ENCODE peak calls at places on chromosomes 13 and 19, in seven cellular contexts. G, T, R, C, A, D and S are unnamed samples.

GRCh38 chr19:39212377-39212742 is 8.3 kb upstream of the SYCN start:
- DNase-seq in T (peak; percentile 49), D (peak; percentile 20), R (no peak), G (no peak), C (peak; percentile 40), A (peak; percentile 40), S (peak; percentile 77)

GRCh38 chr19:22604571-22605274 is 29.4 kb upstream of the ZNF492 start:
- DNase-seq in T (no peak), G (no peak), D (no peak), A (no peak), R (no peak), C (no peak), S (no peak)

GRCh38 chr13:99385161-99385560 is 78.0 kb upstream of the GPR183 start:
- DNase-seq in A (no peak), G (no peak), C (no peak), R (no peak), T (no peak), D (no peak), S (no peak)

GRCh38 chr19:35828694-35829301 is 16.2 kb upstream of the PRODH2 start:
- DNase-seq in A (no peak), D (peak; percentile 43), G (peak; percentile 43), T (no peak), C (peak; percentile 30), R (peak; percentile 45), S (no peak)

GRCh38 chr13:95106562-95106961 is 194.7 kb downstream of the ABCC4 start:
- DNase-seq in C (no peak), R (no peak), D (no peak), A (no peak), T (no peak), G (no peak), S (no peak)

GRCh38 chr13:111610879-111611278 is 290.4 kb downstream of the TEX29 start:
- DNase-seq in D (no peak), T (no peak), A (no peak), G (no peak), C (no peak), R (no peak), S (no peak)

GRCh38 chr13:76872686-76873085 is 13.5 kb downstream of the KCTD12 start:
- DNase-seq in G (no peak), C (no peak), R (no peak), D (no peak), A (no peak), T (no peak), S (no peak)

GRCh38 chr13:114101325-114101821 is 31.1 kb downstream of the RASA3 start:
- DNase-seq in R (no peak), T (no peak), D (peak; percentile 42), G (peak; percentile 32), A (no peak), C (no peak), S (peak; percentile 68)

GRCh38 chr13:40973409-40973808 is 45.7 kb downstream of the ELF1 start:
- DNase-seq in G (no peak), D (no peak), C (no peak), T (no peak), A (no peak), R (no peak), S (no peak)

GRCh38 chr13:40969169-40969901 is 49.8 kb downstream of the ELF1 start:
- DNase-seq in T (no peak), D (no peak), A (no peak), R (no peak), G (no peak), C (no peak), S (no peak)

GRCh38 chr13:40968416-40969000 is 50.6 kb downstream of the ELF1 start:
- DNase-seq in C (no peak), D (no peak), T (no peak), A (no peak), G (no peak), R (no peak), S (no peak)

GRCh38 chr13:40970803-40971202 is 48.3 kb downstream of the ELF1 start:
- DNase-seq in R (no peak), A (no peak), C (no peak), D (no peak), T (no peak), G (no peak), S (no peak)

GRCh38 chr13:40971321-40971720 is 47.8 kb downstream of the ELF1 start:
- DNase-seq in A (no peak), R (no peak), C (no peak), G (no peak), T (no peak), D (no peak), S (no peak)
- H3K4me1 ChIP-seq in A (peaks cover 36% of the 10 kb centered on the region), R (peaks cover 8% of the 10 kb centered on the region), C (peaks cover 32% of the 10 kb centered on the region), G (peaks cover 5% of the 10 kb centered on the region), T (peaks cover 97% of the 10 kb centered on the region), D (peaks cover 90% of the 10 kb centered on the region), S (peaks cover 100% of the 10 kb centered on the region)

GRCh38 chr13:102441085-102441484 is 39.2 kb upstream of the FGF14 start:
- DNase-seq in A (no peak), T (no peak), R (no peak), D (no peak), G (no peak), C (no peak), S (no peak)
- H3K27ac ChIP-seq in A (no peak overlapping the region), T (no peak overlapping the region), R (no peak overlapping the region), D (no peak overlapping the region), G (no peak overlapping the region), C (no peak overlapping the region), S (no peak overlapping the region)

GRCh38 chr19:32397736-32398135 is 7.8 kb upstream of the DPY19L3 start:
- DNase-seq in T (no peak), G (no peak), A (no peak), R (peak; percentile 26), D (no peak), C (no peak), S (no peak)

GRCh38 chr19:32392946-32393345 is 12.6 kb upstream of the DPY19L3 start:
- DNase-seq in R (no peak), C (peak; percentile 75), G (no peak), T (no peak), D (no peak), A (no peak), S (no peak)

GRCh38 chr19:32401992-32402391 is 3.6 kb upstream of the DPY19L3 start:
- DNase-seq in R (no peak), G (no peak), D (no peak), C (no peak), A (no peak), T (no peak), S (no peak)

GRCh38 chr19:32392142-32392541 is 13.4 kb upstream of the DPY19L3 start:
- DNase-seq in G (no peak), T (no peak), A (no peak), C (no peak), D (no peak), R (no peak), S (no peak)

GRCh38 chr19:32396046-32396652 is 9.4 kb upstream of the DPY19L3 start:
- DNase-seq in C (no peak), D (peak; percentile 24), T (no peak), G (no peak), A (no peak), R (peak; percentile 44), S (no peak)
- H3K4me1 ChIP-seq in C (no peaks in the 10 kb centered on the region), D (no peaks in the 10 kb centered on the region), T (no peaks in the 10 kb centered on the region), G (no peaks in the 10 kb centered on the region), A (no peaks in the 10 kb centered on the region), R (peaks cover 6% of the 10 kb centered on the region), S (no peaks in the 10 kb centered on the region)

DNA sequence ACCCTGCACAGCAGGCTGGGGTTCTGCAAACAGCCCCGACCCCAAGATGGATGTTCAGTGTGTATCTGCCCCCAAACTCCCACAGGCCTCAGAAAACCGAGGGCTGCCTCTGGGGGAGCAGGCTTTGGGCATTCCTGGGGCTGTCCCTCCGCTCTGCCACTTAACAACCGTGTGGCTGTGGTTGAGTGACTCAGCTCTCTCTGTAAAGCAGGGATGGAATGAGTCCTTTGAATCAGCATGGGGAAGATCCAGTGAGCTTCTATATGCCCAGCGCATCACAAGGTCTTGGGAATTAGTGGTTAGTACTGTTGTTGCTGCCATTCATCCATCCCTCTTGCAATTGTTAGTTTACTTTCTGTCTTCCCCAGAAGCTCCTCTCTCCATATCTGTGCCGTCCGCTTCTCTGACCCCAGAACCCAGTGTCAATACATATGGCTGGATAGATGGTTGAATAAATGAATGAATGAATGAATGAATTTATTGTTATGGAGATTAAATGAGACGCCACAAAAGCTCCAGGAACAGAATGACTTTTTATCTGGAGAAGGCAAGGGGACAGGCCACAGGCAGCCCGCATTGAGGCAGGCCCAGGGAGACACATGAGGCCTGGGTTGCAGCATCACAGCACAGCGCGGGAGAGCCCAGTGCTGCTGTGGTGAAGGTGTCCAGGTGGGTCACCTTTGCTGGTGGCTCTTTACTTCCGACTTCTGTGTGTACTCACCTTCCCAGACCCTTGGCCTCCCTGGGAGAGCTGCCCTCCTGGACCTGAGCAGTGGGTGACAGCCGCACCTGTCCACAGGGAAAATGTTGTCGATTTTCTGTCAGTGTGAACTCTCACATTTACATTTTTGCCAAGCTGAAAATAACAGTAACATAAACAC is 89.3 kb downstream of the RGCC start:
- DNase-seq in T (no peak), R (peak; percentile 94), C (no peak), G (no peak), D (no peak), A (no peak), S (no peak)
- H3K27ac ChIP-seq in T (no peak overlapping the region), R (no peak overlapping the region), C (no peak overlapping the region), G (peak overlapping the region; percentile 37), D (no peak overlapping the region), A (no peak overlapping the region), S (no peak overlapping the region)

GRCh38 chr13:39362652-39363390 is 240.2 kb downstream of the LHFPL6 start:
- DNase-seq in T (no peak), C (no peak), G (no peak), A (no peak), R (peak; percentile 61), D (no peak), S (no peak)

GRCh38 chr13:39369161-39369890 is 233.7 kb downstream of the LHFPL6 start:
- DNase-seq in G (no peak), T (no peak), A (no peak), R (no peak), C (no peak), D (no peak), S (no peak)

GRCh38 chr13:39363393-39363792 is 239.6 kb downstream of the LHFPL6 start:
- DNase-seq in C (no peak), T (no peak), A (no peak), D (no peak), R (no peak), G (no peak), S (no peak)

GRCh38 chr13:39364797-39365468 is 238.1 kb downstream of the LHFPL6 start:
- DNase-seq in D (no peak), G (no peak), A (no peak), C (no peak), T (no peak), R (peak; percentile 76), S (no peak)

DNA sequence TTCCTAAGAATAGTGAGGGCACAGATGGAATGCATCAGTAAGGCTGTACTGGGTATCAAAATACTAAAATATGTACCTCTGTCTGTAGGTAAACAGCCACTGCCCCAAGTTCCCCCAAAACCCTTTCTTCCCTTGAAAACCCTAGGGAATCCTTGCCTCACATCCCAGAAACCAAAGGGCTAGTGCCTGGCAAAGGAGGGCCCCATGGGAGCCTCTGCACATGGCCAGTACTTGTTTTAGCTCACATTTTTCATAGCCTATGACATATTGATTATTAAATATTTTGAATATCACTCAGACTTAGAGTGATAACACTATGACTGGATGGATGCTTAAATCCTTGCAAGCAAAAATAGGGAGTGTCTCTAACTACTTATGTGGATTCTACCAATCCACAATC is 237.1 kb downstream of the LHFPL6 start:
- DNase-seq in T (no peak), R (no peak), C (no peak), D (no peak), G (no peak), A (no peak), S (no peak)
- H3K4me1 ChIP-seq in T (no peaks in the 10 kb centered on the region), R (peaks cover 15% of the 10 kb centered on the region), C (no peaks in the 10 kb centered on the region), D (no peaks in the 10 kb centered on the region), G (peaks cover 7% of the 10 kb centered on the region), A (peaks cover 26% of the 10 kb centered on the region), S (no peaks in the 10 kb centered on the region)